ENCODE peak calls at places on chromosomes 1 and 21, in seven cellular contexts. L is A549, S is K562, D is SK-N-SH, E is H1, H is HCT116, X is HepG2. F is an unnamed sample.

GRCh38 chr1:88731475-88731874 is 47.4 kb downstream of the PKN2 start:
- DNase-seq in L (peak; percentile 4), S (no peak), D (no peak), E (no peak), H (no peak), X (no peak), F (peak; percentile 97)

GRCh38 chr1:64745986-64746940 is 1.4 kb downstream of the RAVER2 start:
- DNase-seq in L (no peak), S (no peak), D (peak; percentile 45), E (no peak), H (no peak), X (no peak), F (peak; percentile 35)

GRCh38 chr1:233252436-233252835 is 43.1 kb downstream of the PCNX2 start:
- DNase-seq in L (no peak), S (no peak), D (no peak), E (no peak), H (no peak), X (no peak), F (no peak)

GRCh38 chr1:40450491-40451237 is 388 bp downstream of the ZFP69B start:
- DNase-seq in L (peak; percentile 19), S (peak; percentile 86), D (peak; percentile 43), E (no peak), H (no peak), X (peak; percentile 5), F (peak; percentile 93)

GRCh38 chr1:154767315-154768240 is 102.5 kb downstream of the KCNN3 start:
- DNase-seq in L (no peak), S (no peak), D (peak; percentile 63), E (no peak), H (no peak), X (no peak), F (peak; percentile 72)

GRCh38 chr21:38916214-38916964 is 110.7 kb downstream of the ETS2 start:
- DNase-seq in L (no peak), S (no peak), D (no peak), E (no peak), H (no peak), X (peak; percentile 54), F (no peak)

GRCh38 chr1:27774654-27775053 is 1.6 kb downstream of the STX12 start:
- DNase-seq in L (no peak), S (no peak), D (no peak), E (no peak), H (no peak), X (no peak), F (no peak)

GRCh38 chr1:3468236-3469103 is 14.0 kb downstream of the ARHGEF16 start:
- DNase-seq in L (no peak), S (no peak), D (no peak), E (no peak), H (no peak), X (no peak), F (no peak)

GRCh38 chr1:111801071-111801850 is 45.6 kb downstream of the DDX20 start:
- DNase-seq in L (no peak), S (peak; percentile 33), D (peak; percentile 29), E (no peak), H (no peak), X (no peak), F (no peak)

GRCh38 chr1:179036844-179037465 is 11.3 kb downstream of the FAM20B start:
- DNase-seq in L (no peak), S (no peak), D (no peak), E (no peak), H (no peak), X (no peak), F (peak; percentile 42)

GRCh38 chr21:43372663-43373386 is 54.1 kb downstream of the SIK1 start:
- DNase-seq in L (no peak), S (no peak), D (no peak), E (no peak), H (no peak), X (no peak), F (no peak)

GRCh38 chr1:160097196-160097910 is 1.1 kb downstream of the IGSF8 start:
- DNase-seq in L (no peak), S (no peak), D (no peak), E (no peak), H (no peak), X (no peak), F (no peak)

GRCh38 chr1:150256549-150257341 is 829 bp upstream of the CA14 start:
- DNase-seq in L (no peak), S (no peak), D (no peak), E (no peak), H (no peak), X (peak; percentile 53), F (no peak)

GRCh38 chr1:91830242-91831131 is 55.5 kb downstream of the TGFBR3 start:
- DNase-seq in L (peak; percentile 80), S (no peak), D (no peak), E (no peak), H (no peak), X (peak; percentile 84), F (peak; percentile 91)

GRCh38 chr1:183881387-183882084 is 76.6 kb downstream of the RGL1 start:
- DNase-seq in L (peak; percentile 39), S (no peak), D (no peak), E (peak; percentile 33), H (no peak), X (peak; percentile 77), F (peak; percentile 86)

GRCh38 chr1:235714205-235714897 is 64.8 kb upstream of the GNG4 start:
- DNase-seq in L (no peak), S (no peak), D (no peak), E (no peak), H (no peak), X (no peak), F (no peak)

GRCh38 chr1:117609471-117609911 is 3.6 kb downstream of the TENT5C start:
- DNase-seq in L (no peak), S (no peak), D (no peak), E (no peak), H (no peak), X (no peak), F (peak; percentile 41)

GRCh38 chr1:161198877-161199431 is at the start of gene ADAMTS4:
- DNase-seq in L (no peak), S (peak; percentile 54), D (peak; percentile 43), E (no peak), H (no peak), X (no peak), F (peak; percentile 76)

GRCh38 chr1:22275626-22276395 is 132.9 kb upstream of the WNT4 start:
- DNase-seq in L (peak; percentile 63), S (peak; percentile 68), D (peak; percentile 83), E (peak; percentile 44), H (peak; percentile 29), X (no peak), F (peak; percentile 49)

GRCh38 chr1:202966006-202966904 is 802 bp downstream of the CYB5R1 start:
- DNase-seq in L (no peak), S (no peak), D (no peak), E (no peak), H (no peak), X (no peak), F (no peak)

GRCh38 chr1:237220243-237220642 is 178.3 kb downstream of the RYR2 start:
- DNase-seq in L (no peak), S (no peak), D (no peak), E (no peak), H (no peak), X (no peak), F (no peak)

DNA sequence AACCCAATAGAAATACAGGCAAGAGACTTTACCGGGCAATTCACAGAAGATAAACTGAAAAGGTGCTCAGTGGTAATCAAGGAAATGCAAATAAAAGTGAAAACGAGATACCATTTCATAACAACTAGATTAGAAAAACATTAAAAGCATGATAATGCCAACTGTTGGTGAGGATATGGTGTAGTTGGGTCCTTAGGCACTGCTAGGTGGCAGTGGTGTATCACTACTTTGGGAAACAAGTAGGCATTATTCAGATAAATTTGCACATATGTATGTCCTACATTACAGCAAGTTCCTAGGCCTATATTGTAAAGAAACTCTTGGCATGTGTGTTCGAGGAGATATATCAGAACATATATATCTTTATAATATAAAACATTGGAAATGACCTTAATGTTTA is 31.0 kb downstream of the AZIN2 start:
- DNase-seq in L (peak; percentile 32), S (no peak), D (peak; percentile 18), E (no peak), H (no peak), X (peak; percentile 16), F (peak; percentile 44)
- TF ChIP-seq RAD21 in L (peak; percentile 19), S (peak; percentile 61), D (peak; percentile 61), E (peak; percentile 44), H (peak; percentile 68), X (no peak), F (peak; percentile 63)

GRCh38 chr1:109773203-109773899 is 9.6 kb upstream of the EPS8L3 start:
- DNase-seq in L (peak; percentile 78), S (peak; percentile 90), D (peak; percentile 86), E (peak; percentile 34), H (peak; percentile 70), X (peak; percentile 78), F (peak; percentile 85)
- TF ChIP-seq RAD21 in L (peak; percentile 87), S (peak; percentile 100), D (peak; percentile 98), E (peak; percentile 97), H (peak; percentile 99), X (peak; percentile 96), F (peak; percentile 100)

GRCh38 chr1:110003747-110004428 is 19.3 kb downstream of the AHCYL1 start:
- DNase-seq in L (peak; percentile 88), S (peak; percentile 87), D (no peak), E (no peak), H (peak; percentile 73), X (peak; percentile 67), F (peak; percentile 99)
- TF ChIP-seq RAD21 in L (no peak), S (no peak), D (no peak), E (no peak), H (peak; percentile 8), X (no peak), F (no peak)

GRCh38 chr1:31625561-31626272 is 8.2 kb downstream of the HCRTR1 start:
- DNase-seq in L (no peak), S (no peak), D (no peak), E (no peak), H (no peak), X (no peak), F (peak; percentile 74)
- TF ChIP-seq RAD21 in L (no peak), S (no peak), D (no peak), E (no peak), H (no peak), X (no peak), F (no peak)

DNA sequence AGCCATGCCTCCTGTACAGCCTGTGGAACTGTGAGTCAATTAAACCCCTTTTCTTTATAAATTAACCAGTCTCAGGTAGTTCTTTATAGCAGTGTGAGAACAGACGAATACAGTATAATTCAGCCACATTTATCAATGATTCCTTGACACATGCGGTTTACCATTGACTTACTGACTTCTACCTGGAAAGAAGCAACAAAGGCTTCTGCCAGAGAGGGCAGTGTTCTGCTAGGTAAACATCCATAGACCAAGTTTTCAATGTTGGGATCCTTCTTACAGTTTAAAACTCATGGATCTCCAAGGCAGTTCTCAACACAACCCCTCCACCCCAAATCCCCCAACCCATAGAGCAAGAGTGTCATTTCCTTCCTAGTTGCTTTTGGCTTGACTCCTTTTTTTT is 150.6 kb downstream of the ZNF648 start:
- DNase-seq in L (peak; percentile 10), S (peak; percentile 49), D (no peak), E (no peak), H (no peak), X (no peak), F (no peak)
- TF ChIP-seq RAD21 in L (no peak), S (peak; percentile 31), D (no peak), E (peak; percentile 26), H (no peak), X (no peak), F (no peak)

DNA sequence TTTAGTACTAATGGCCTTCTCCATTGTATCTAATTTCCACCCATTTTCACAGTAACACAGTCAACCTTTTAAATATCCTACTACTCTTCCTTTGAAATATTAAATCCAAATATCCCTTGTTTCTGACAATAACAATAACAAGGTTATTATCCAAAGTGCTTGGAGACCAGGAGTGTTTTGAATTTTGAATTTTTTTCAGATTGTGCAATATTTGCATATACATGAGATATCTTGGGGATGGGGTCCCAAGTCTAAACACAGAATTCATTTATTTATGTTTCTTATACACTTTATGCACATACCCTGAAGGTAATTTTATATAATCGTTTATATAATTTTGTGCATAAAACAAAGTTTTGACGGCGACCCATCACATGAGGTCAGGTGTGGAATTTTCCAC is 17.5 kb downstream of the DMAP1 start:
- DNase-seq in L (no peak), S (no peak), D (no peak), E (no peak), H (no peak), X (no peak), F (no peak)
- TF ChIP-seq RAD21 in L (no peak), S (no peak), D (no peak), E (no peak), H (no peak), X (no peak), F (no peak)